ENCODE peak calls at places on chromosomes 13 and 19, in eight cellular contexts. V, F, Q, T, M, Z, J and I are unnamed samples. For H3K27me3, the result is how much of the 10 kb centered on the place peaks cover.

GRCh38 chr13:51594432-51594831 is 10.2 kb downstream of the WDFY2 start:
- DNase-seq in V (no peak), F (no peak), Q (no peak), T (no peak), M (no peak), Z (no peak), J (no peak), I (no peak)

GRCh38 chr13:26062853-26063444 is 11.1 kb upstream of the SHISA2 start:
- DNase-seq in V (peak), F (no peak), Q (peak), T (peak), M (no peak), Z (peak), J (peak), I (peak)

GRCh38 chr13:112057736-112058518 is 9.0 kb upstream of the SOX1 start:
- DNase-seq in V (no peak), F (no peak), Q (no peak), T (no peak), M (no peak), Z (no peak), J (no peak), I (no peak)

GRCh38 chr13:32894589-32895001 is 121.6 kb upstream of the KL start:
- DNase-seq in V (peak), F (no peak), Q (no peak), T (peak), M (no peak), Z (peak), J (peak), I (peak)

GRCh38 chr13:45121421-45121820 is 1.1 kb downstream of the GTF2F2 start:
- DNase-seq in V (peak), F (no peak), Q (no peak), T (peak), M (no peak), Z (peak), J (peak), I (peak)

GRCh38 chr13:41613984-41614581 is 156.7 kb downstream of the RGCC start:
- DNase-seq in V (peak), F (no peak), Q (no peak), T (peak), M (peak), Z (peak), J (peak), I (peak)

GRCh38 chr19:1427221-1427620 is 11.0 kb upstream of the RPS15 start:
- DNase-seq in V (no peak), F (no peak), Q (no peak), T (no peak), M (no peak), Z (no peak), J (no peak), I (no peak)

GRCh38 chr19:32098953-32099352 is 246.5 kb upstream of the ZNF507 start:
- DNase-seq in V (no peak), F (no peak), Q (no peak), T (no peak), M (no peak), Z (no peak), J (no peak), I (no peak)

GRCh38 chr13:40275155-40275554 is 391.3 kb downstream of the FOXO1 start:
- DNase-seq in V (no peak), F (no peak), Q (no peak), T (no peak), M (no peak), Z (no peak), J (no peak), I (no peak)

GRCh38 chr13:75263741-75264407 is 218.1 kb downstream of the TBC1D4 start:
- DNase-seq in V (no peak), F (no peak), Q (no peak), T (peak), M (no peak), Z (peak), J (peak), I (no peak)

GRCh38 chr19:35869327-35870123 is 1.2 kb downstream of the APLP1 start:
- DNase-seq in V (peak), F (peak), Q (peak), T (peak), M (peak), Z (peak), J (peak), I (peak)

GRCh38 chr13:110910013-110910890 is 4.6 kb downstream of the ANKRD10 start:
- DNase-seq in V (no peak), F (no peak), Q (no peak), T (no peak), M (no peak), Z (no peak), J (no peak), I (no peak)
- H3K4me3 ChIP-seq in V (no peak), F (no peak), Q (no peak), T (no peak), M (no peak), Z (no peak), J (no peak), I (no peak)

GRCh38 chr19:41909706-41910105 is 18.5 kb downstream of the ERFL start:
- DNase-seq in V (no peak), F (no peak), Q (no peak), T (no peak), M (no peak), Z (no peak), J (no peak), I (no peak)
- H3K27me3 ChIP-seq in V (under half), F (under half), Q (under half), T (half or more), M (under half), Z (under half), J (under half), I (under half)

DNA sequence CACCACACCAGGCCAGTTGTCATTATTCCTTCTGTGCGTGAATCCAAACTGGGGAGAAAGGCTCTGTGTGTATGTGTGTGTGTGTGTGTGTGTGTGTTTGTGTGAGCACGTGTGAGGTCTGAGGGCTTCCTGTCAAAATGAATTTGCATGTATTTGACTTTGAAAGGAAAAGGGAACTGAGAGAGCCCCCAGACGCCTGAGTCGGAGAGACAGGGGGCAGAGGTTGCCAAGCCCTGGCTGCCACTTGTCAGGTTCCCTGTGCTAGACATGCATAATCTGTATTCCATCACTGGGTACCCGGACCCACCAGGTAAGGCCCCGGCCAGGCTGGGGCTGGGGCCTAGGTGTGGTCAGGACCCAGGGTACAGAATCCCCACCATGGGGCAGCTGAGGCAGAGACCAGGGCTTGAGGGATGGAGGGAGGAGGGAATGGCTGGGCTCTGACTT is at the start of gene CLEC17A:
- DNase-seq in V (no peak), F (no peak), Q (no peak), T (no peak), M (no peak), Z (no peak), J (no peak), I (no peak)
- H3K4me3 ChIP-seq in V (no peak), F (no peak), Q (no peak), T (no peak), M (no peak), Z (no peak), J (no peak), I (no peak)

GRCh38 chr19:54851353-54851752 is 1.1 kb downstream of the KIR3DL2 start:
- DNase-seq in V (no peak), F (no peak), Q (no peak), T (no peak), M (no peak), Z (no peak), J (no peak), I (no peak)

DNA sequence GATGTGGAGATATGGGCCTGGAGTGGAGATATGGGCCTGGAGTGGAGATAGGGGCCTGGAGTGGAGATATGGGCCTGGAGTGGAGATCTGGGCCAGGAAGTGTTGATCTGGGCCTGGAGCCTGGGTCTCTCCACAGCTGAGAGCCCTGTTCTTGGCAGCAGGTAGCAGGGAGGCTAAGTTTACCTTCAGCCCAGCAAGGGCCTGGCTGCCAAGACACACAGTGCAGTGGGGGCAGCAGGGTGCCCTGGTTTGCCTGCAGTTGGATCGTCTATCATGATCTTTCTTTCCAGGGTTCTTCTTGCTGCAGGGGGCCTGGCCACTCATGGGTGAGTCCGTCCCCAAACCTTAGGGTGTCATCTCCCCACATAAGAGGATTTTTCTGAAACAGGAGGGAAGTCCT is 687 bp downstream of the KIR3DL2 start:
- DNase-seq in V (no peak), F (no peak), Q (no peak), T (no peak), M (no peak), Z (no peak), J (no peak), I (no peak)
- H3K27me3 ChIP-seq in V (under half), F (under half), Q (under half), T (under half), M (under half), Z (under half), J (under half), I (under half)

GRCh38 chr13:43368003-43368402 is 344.6 kb downstream of the DNAJC15 start:
- DNase-seq in V (no peak), F (no peak), Q (no peak), T (no peak), M (no peak), Z (peak), J (peak), I (peak)

GRCh38 chr13:43365042-43365344 is 341.6 kb downstream of the DNAJC15 start:
- DNase-seq in V (no peak), F (no peak), Q (no peak), T (no peak), M (no peak), Z (no peak), J (no peak), I (no peak)

GRCh38 chr13:43360911-43361605 is 337.7 kb downstream of the DNAJC15 start:
- DNase-seq in V (no peak), F (no peak), Q (no peak), T (peak), M (no peak), Z (peak), J (no peak), I (peak)

GRCh38 chr13:43363156-43363918 is 340.0 kb downstream of the DNAJC15 start:
- DNase-seq in V (no peak), F (no peak), Q (no peak), T (peak), M (no peak), Z (peak), J (peak), I (no peak)

GRCh38 chr13:43364210-43365041 is 341.0 kb downstream of the DNAJC15 start:
- DNase-seq in V (no peak), F (no peak), Q (no peak), T (peak), M (no peak), Z (peak), J (peak), I (peak)
- H3K4me3 ChIP-seq in V (no peak), F (no peak), Q (no peak), T (no peak), M (peak), Z (no peak), J (peak), I (no peak)

DNA sequence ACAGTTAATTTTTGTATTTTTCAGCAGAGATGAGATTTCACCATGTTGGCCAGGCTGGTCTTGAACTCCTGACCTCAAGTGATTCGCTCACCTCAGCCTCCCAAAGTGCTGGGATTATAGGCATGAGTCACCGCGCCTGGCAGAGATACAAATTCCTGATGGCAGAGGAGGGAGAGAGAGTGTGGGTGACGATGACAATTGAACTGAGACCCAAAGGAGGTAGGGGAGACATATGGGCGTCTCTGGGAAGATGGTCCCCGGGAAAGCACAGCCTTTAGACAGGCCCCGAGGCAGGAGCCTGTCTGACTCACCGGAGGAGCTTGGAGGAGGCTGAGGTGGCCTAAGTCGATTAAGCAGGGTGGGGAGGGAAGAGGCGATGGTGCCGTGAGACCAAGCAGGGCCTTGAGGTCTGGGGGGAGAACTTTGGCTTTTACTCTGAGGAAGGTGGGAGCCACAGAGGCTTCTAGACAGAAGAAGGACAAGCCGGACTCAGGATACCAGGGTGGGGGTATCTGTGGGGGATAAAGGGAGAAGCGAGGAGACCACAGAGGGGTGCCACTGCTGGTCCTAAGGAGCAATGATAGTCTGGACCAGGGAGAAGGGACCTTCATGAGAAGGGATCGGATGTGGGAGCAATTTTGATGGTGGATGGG is 38.2 kb downstream of the ARRDC2 start:
- DNase-seq in V (peak), F (peak), Q (peak), T (peak), M (peak), Z (peak), J (peak), I (peak)
- H3K27me3 ChIP-seq in V (under half), F (under half), Q (under half), T (under half), M (under half), Z (under half), J (under half), I (under half)

DNA sequence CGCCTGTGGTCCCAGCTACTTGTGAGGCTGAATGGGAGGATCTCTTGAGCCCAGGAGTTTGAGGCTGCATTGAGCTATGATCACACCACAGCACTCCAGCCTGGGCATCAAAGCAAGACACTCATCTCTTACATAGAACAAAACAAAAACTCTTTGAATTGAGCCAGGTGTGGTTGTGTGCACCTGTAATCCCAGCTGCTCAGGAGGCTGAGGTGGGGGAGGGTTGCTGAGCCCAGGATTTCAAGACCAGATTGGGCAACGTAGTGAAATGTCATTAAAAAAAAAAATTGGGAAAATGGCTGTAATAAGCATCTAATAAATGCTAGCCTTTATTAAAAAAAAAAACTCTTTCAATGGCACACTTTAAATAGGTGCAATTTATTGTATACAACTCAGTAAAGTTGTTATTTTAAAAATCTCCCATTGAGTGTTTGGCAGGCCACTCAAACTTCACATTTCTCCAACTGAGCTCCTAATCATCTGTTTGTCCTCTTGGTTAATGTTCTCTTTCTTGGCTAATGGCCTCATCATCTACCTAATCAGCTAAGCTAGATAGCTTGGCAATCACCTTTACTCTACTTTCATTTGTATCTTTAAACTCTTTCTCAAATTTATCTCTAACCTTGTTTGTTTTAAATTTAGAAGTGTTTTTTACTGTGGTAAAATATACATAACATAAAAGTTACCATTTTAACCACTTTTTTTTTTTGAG is 28.1 kb upstream of the HMGB1 start:
- DNase-seq in V (no peak), F (no peak), Q (no peak), T (no peak), M (no peak), Z (no peak), J (no peak), I (no peak)
- H3K4me3 ChIP-seq in V (no peak), F (no peak), Q (no peak), T (no peak), M (no peak), Z (no peak), J (no peak), I (no peak)